ENCODE peak calls at places on chromosomes 11 and 22, in ten cellular contexts. A is mesenchymal stem cell; X is T-helper 9 cell; S is GM23338; N is NCI-H460; Q is LoVo; O is activated naive CD8-positive, alpha-beta T cell treated with anti-CD3 and anti-CD28 coated beads, Interleukin-2, amount 10 ng/mL, durations not matched to agents 7 days and 5 days; Z is Peyer's patch; C is stimulated activated naive CD8-positive, alpha-beta T cell treated with anti-CD3 and anti-CD28 coated beads, Interleukin-15, Interleukin-2, amounts not matched to agents 100 U/mL and 50 U/mL, for 24 hours; R is activated T-helper 1 cell treated with anti-CD3 and anti-CD28 coated beads, Interleukin-12 subunit alpha, Interleukin-12 subunit beta, Interleukin-2, Interleukin-4 antibody, amounts not matched to agents 30 ng/mL and 10 ng/mL and 1 ng/mL, durations not matched to agents 14 hours and 24 hours and 36 hours. D is an unnamed sample.

GRCh38 chr22:50267591-50268390 is 2.4 kb downstream of the MAPK11 start:
- DNase-seq in A (no peak), X (peak; percentile 31), S (peak; percentile 81), N (no peak), Q (no peak), O (peak; percentile 70), Z (no peak), C (peak; percentile 70), R (peak; percentile 45), D (peak; percentile 76)

GRCh38 chr11:63837027-63837688 is 1.8 kb upstream of the MARK2 start:
- DNase-seq in A (peak; percentile 76), X (peak; percentile 66), S (peak; percentile 96), N (peak; percentile 76), Q (peak; percentile 79), O (peak; percentile 65), Z (peak; percentile 80), C (peak; percentile 76), R (peak; percentile 66), D (peak; percentile 90)

GRCh38 chr11:8757047-8757446 is 74.5 kb downstream of the RPL27A start:
- DNase-seq in A (no peak), X (no peak), S (no peak), N (no peak), Q (no peak), O (no peak), Z (no peak), C (no peak), R (no peak), D (no peak)

GRCh38 chr11:28913883-28914282 is 805.7 kb downstream of the METTL15 start:
- DNase-seq in A (no peak), X (no peak), S (no peak), N (no peak), Q (no peak), O (no peak), Z (no peak), C (no peak), R (no peak), D (no peak)

GRCh38 chr22:27603823-27604190 is 197.7 kb downstream of the MN1 start:
- DNase-seq in A (no peak), X (no peak), S (peak; percentile 47), N (no peak), Q (no peak), O (no peak), Z (no peak), C (no peak), R (no peak), D (no peak)

GRCh38 chr22:38453065-38453672 is 1.8 kb downstream of the KCNJ4 start:
- DNase-seq in A (no peak), X (no peak), S (no peak), N (no peak), Q (no peak), O (no peak), Z (no peak), C (no peak), R (no peak), D (no peak)

GRCh38 chr11:62710001-62710345 is 2.5 kb downstream of the GNG3 start:
- DNase-seq in A (peak; percentile 65), X (peak; percentile 9), S (no peak), N (no peak), Q (no peak), O (no peak), Z (no peak), C (peak; percentile 33), R (peak; percentile 21), D (no peak)

GRCh38 chr11:871472-871871 is 28.8 kb downstream of the TSPAN4 start:
- DNase-seq in A (no peak), X (no peak), S (no peak), N (no peak), Q (no peak), O (no peak), Z (no peak), C (no peak), R (no peak), D (no peak)

GRCh38 chr11:119791701-119792151 is 62.7 kb upstream of the NECTIN1 start:
- DNase-seq in A (no peak), X (no peak), S (no peak), N (no peak), Q (no peak), O (no peak), Z (no peak), C (no peak), R (no peak), D (peak; percentile 67)

GRCh38 chr11:73187854-73188253 is 30.2 kb upstream of the P2RY2 start:
- DNase-seq in A (no peak), X (no peak), S (peak; percentile 73), N (no peak), Q (no peak), O (no peak), Z (no peak), C (no peak), R (no peak), D (no peak)

GRCh38 chr11:70251583-70252285 is 18.8 kb upstream of the PPFIA1 start:
- DNase-seq in A (no peak), X (no peak), S (peak; percentile 33), N (no peak), Q (no peak), O (no peak), Z (no peak), C (no peak), R (no peak), D (no peak)

GRCh38 chr11:65573391-65574146 is 1.2 kb downstream of the FAM89B start:
- DNase-seq in A (no peak), X (no peak), S (no peak), N (no peak), Q (no peak), O (no peak), Z (no peak), C (no peak), R (no peak), D (no peak)

GRCh38 chr11:2976289-2977063 is 15.7 kb downstream of the NAP1L4 start:
- DNase-seq in A (no peak), X (no peak), S (no peak), N (no peak), Q (no peak), O (no peak), Z (no peak), C (no peak), R (no peak), D (no peak)

GRCh38 chr22:35894464-35894878 is 134.2 kb downstream of the RBFOX2 start:
- DNase-seq in A (no peak), X (no peak), S (no peak), N (no peak), Q (no peak), O (no peak), Z (no peak), C (no peak), R (no peak), D (no peak)

GRCh38 chr22:19868773-19869471 is 14.2 kb upstream of the GNB1L start:
- DNase-seq in A (no peak), X (no peak), S (no peak), N (no peak), Q (no peak), O (peak; percentile 21), Z (no peak), C (peak; percentile 3), R (no peak), D (peak; percentile 89)

GRCh38 chr11:70573701-70574151 is 175.4 kb downstream of the CTTN start:
- DNase-seq in A (no peak), X (no peak), S (no peak), N (no peak), Q (no peak), O (no peak), Z (no peak), C (no peak), R (no peak), D (peak; percentile 57)

GRCh38 chr11:7143908-7144307 is 55.1 kb downstream of the RBMXL2 start:
- DNase-seq in A (peak; percentile 13), X (no peak), S (peak; percentile 57), N (no peak), Q (no peak), O (no peak), Z (no peak), C (no peak), R (no peak), D (no peak)

GRCh38 chr11:208177-208916 is 839 bp downstream of the RIC8A start:
- DNase-seq in A (peak; percentile 87), X (peak; percentile 76), S (peak; percentile 90), N (peak; percentile 38), Q (peak; percentile 77), O (peak; percentile 91), Z (peak; percentile 77), C (peak; percentile 87), R (peak; percentile 84), D (peak; percentile 70)

GRCh38 chr22:50498322-50498861 is 9.1 kb downstream of the LMF2 start:
- DNase-seq in A (peak; percentile 56), X (peak; percentile 49), S (peak; percentile 91), N (peak; percentile 61), Q (peak; percentile 26), O (peak; percentile 67), Z (peak; percentile 73), C (peak; percentile 73), R (peak; percentile 61), D (peak; percentile 61)

GRCh38 chr11:43550714-43551113 is 129.8 kb upstream of the HSD17B12 start:
- DNase-seq in A (no peak), X (no peak), S (no peak), N (no peak), Q (no peak), O (no peak), Z (no peak), C (no peak), R (no peak), D (no peak)

GRCh38 chr11:69121021-69121420 is 34.7 kb upstream of the SMIM38 start:
- DNase-seq in A (no peak), X (no peak), S (no peak), N (no peak), Q (no peak), O (no peak), Z (no peak), C (no peak), R (no peak), D (no peak)

GRCh38 chr22:50119169-50119767 is 29.5 kb downstream of the MOV10L1 start:
- DNase-seq in A (no peak), X (no peak), S (no peak), N (no peak), Q (no peak), O (no peak), Z (no peak), C (no peak), R (no peak), D (no peak)

GRCh38 chr22:35552186-35552842 is 11.7 kb downstream of the RASD2 start:
- DNase-seq in A (peak; percentile 37), X (peak; percentile 78), S (peak; percentile 86), N (peak; percentile 22), Q (peak; percentile 43), O (peak; percentile 87), Z (peak; percentile 82), C (peak; percentile 82), R (peak; percentile 78), D (no peak)

GRCh38 chr11:110431212-110432073 is 1.7 kb downstream of the FDX1 start:
- DNase-seq in A (peak; percentile 33), X (no peak), S (no peak), N (no peak), Q (peak; percentile 29), O (no peak), Z (no peak), C (no peak), R (no peak), D (no peak)

D was measured in posterior cingulate gyrus.